ENCODE peak calls at places on chromosomes 6 and 20, in seven cellular contexts. K is epithelial cell of esophagus, L is CD14-positive monocyte, A is MM.1S, C is choroid plexus epithelial cell, R is gastrocnemius medialis, S is endothelial cell. Z is an unnamed sample.

GRCh38 chr6:168152306-168152963 is 73.4 kb upstream of the FRMD1 start:
- DNase-seq in K (no peak), L (no peak), A (no peak), C (no peak), R (no peak), S (no peak), Z (no peak)

GRCh38 chr6:163341671-163342070 is 72.8 kb upstream of the QKI start:
- DNase-seq in K (no peak), L (no peak), A (no peak), C (no peak), R (no peak), S (no peak), Z (no peak)

GRCh38 chr6:155301867-155302266 is 12.4 kb downstream of the TFB1M start:
- DNase-seq in K (no peak), L (no peak), A (no peak), C (peak; percentile 86), R (no peak), S (no peak), Z (no peak)

GRCh38 chr6:116314218-116314617 is 34.5 kb upstream of the TSPYL1 start:
- DNase-seq in K (no peak), L (no peak), A (no peak), C (peak; percentile 13), R (no peak), S (no peak), Z (no peak)

GRCh38 chr20:22757424-22758189 is 173.2 kb upstream of the FOXA2 start:
- DNase-seq in K (no peak), L (no peak), A (no peak), C (no peak), R (no peak), S (no peak), Z (no peak)

GRCh38 chr20:46021361-46022359 is 7.4 kb upstream of the SLC12A5 start:
- DNase-seq in K (peak; percentile 37), L (no peak), A (peak; percentile 45), C (no peak), R (no peak), S (peak; percentile 99), Z (peak; percentile 46)

GRCh38 chr6:145891126-145891525 is 73.0 kb downstream of the SHPRH start:
- DNase-seq in K (peak; percentile 8), L (no peak), A (no peak), C (peak; percentile 94), R (no peak), S (no peak), Z (no peak)

GRCh38 chr6:169384291-169384690 is 130.6 kb upstream of the THBS2 start:
- DNase-seq in K (no peak), L (no peak), A (no peak), C (no peak), R (no peak), S (no peak), Z (no peak)

GRCh38 chr6:134230940-134231339 is 87.0 kb downstream of the SGK1 start:
- DNase-seq in K (no peak), L (no peak), A (no peak), C (peak; percentile 33), R (no peak), S (no peak), Z (no peak)

GRCh38 chr6:135962731-135963130 is 111.2 kb downstream of the PDE7B start:
- DNase-seq in K (no peak), L (no peak), A (no peak), C (peak; percentile 93), R (no peak), S (no peak), Z (no peak)

GRCh38 chr20:19901226-19901625 is 115.9 kb upstream of the NAA20 start:
- DNase-seq in K (peak; percentile 67), L (no peak), A (no peak), C (no peak), R (no peak), S (no peak), Z (no peak)

GRCh38 chr20:19907326-19908056 is 109.7 kb upstream of the NAA20 start:
- DNase-seq in K (no peak), L (no peak), A (no peak), C (peak; percentile 27), R (no peak), S (no peak), Z (no peak)

GRCh38 chr20:19908586-19908985 is 108.6 kb upstream of the NAA20 start:
- DNase-seq in K (no peak), L (no peak), A (no peak), C (no peak), R (no peak), S (no peak), Z (no peak)

GRCh38 chr20:19897891-19898290 is 119.3 kb upstream of the NAA20 start:
- DNase-seq in K (peak; percentile 27), L (no peak), A (no peak), C (no peak), R (no peak), S (no peak), Z (no peak)

DNA sequence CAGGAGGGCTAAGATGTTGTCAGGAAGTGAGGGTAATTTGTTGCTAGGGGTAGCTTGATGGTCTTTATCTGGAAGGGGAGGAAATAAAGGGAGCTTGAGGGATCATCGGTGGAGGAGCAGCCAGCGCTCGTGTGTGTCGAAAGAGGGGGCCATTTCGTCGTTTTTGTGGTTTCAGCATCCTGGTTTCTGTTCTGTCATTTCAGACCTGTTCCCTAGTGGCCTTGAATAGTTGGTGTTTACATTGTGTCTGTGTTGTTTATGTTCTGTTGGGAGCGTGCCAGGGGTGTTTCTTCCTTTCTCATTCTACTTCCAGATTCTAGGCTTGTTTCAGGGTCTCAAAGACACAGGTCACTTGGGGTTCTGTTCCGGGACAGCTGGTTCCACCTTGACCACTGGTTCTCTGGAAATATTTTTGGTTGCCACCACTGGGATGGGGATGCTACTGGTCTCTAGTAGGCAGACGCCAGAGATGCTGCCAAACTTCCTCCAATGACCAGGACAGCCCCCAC is 113.9 kb upstream of the NAA20 start:
- DNase-seq in K (peak; percentile 68), L (peak; percentile 77), A (peak; percentile 75), C (peak; percentile 78), R (no peak), S (no peak), Z (peak; percentile 54)
- TF ChIP-seq CTCF in K (peak; percentile 50), L (peak; percentile 40), A (peak; percentile 65), C (peak; percentile 59), R (no peak), S (no peak), Z (peak; percentile 10)

DNA sequence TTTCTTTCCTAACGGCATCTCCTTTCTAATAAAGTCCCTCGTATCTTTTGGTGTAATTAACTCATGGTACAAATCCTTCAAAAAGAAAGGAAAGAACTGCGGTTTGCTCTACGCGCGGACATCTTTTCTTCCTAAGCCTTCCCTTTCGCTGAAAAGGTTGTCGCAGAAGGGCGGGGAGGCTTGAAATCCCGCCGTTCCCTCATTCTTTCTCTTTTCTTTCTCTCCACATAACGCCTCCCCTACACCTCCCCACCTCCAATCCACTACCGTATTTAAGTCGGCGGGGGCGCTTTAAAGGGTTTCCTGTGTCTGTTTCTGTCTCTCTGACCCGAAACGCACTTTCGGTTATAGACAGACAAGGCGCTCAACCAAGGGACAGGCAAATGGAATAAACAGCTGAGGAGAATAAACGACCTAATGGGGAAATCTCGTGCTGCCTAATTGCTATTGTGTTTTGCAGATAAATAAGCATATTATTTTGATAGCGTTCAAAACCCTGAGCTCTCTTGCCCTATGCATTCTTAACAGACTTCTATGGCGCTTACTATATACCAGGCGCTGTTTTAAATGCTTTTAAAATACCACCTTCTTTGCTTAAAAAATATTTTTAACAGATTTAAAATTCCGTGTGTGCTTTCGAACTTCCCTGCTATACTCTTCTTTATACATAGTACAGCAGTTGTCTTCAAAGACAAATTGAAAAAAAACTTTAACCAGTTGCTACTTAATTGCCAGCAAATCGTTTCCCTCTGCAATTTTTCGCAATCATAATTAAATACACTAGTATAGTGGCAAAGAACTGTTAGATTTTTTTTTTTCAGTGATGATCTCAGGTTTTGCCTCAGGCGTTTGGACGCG is 2.5 kb upstream of the HEY2 start:
- DNase-seq in K (peak; percentile 33), L (no peak), A (peak; percentile 94), C (peak; percentile 84), R (peak; percentile 85), S (peak; percentile 40), Z (peak; percentile 71)
- TF ChIP-seq CTCF in K (no peak), L (no peak), A (no peak), C (peak; percentile 23), R (no peak), S (no peak), Z (no peak)

GRCh38 chr6:15247750-15248450 is 2.0 kb downstream of the JARID2 start:
- DNase-seq in K (peak; percentile 51), L (peak; percentile 67), A (peak; percentile 49), C (peak; percentile 73), R (peak; percentile 58), S (peak; percentile 62), Z (peak; percentile 69)
- TF ChIP-seq CTCF in K (no peak), L (peak; percentile 31), A (no peak), C (peak; percentile 1), R (peak; percentile 32), S (peak; percentile 19), Z (no peak)

GRCh38 chr6:121794630-121795029 is 359.2 kb downstream of the GJA1 start:
- DNase-seq in K (peak; percentile 88), L (no peak), A (no peak), C (peak; percentile 94), R (no peak), S (no peak), Z (no peak)

DNA sequence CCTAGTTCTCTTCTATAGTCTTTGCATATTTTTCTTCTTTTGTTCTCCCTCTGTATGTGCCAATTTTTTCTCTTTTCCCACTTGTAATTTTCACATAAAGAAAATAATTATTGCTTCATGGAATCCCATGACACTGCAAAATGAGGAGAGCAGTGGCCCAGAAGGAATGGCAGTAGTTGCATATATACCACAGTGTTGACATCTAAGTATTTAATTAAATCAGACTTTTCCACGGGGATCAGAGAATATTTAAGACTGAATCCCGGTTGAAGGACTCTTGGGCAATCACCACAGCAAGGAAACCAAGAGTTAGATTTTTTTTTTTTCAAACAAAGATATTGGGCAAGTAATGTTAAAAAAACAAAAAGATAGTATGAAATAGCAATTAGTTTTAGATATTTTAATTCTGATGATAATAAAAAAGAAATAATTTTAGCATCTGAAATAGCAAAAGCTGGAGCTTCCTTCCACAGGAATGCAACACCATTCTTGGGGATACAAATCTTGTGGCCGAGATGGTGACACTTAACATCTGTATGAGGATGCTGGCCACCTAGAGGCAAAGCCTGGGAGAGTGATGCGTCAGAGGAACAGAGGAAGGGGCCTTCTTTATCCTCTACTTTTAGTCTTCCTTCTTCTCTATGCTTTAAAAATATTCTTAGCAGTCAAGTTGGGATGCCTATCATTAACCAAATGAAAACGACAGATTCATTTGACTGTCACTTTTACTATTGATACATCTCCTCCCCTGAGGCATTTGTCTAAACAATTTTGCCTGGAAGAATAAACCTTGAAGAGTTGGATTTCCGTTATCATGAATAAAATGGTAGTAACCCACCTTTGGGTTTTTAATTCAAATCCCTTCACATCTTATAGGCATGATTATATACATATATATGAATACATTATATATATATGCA is 356.2 kb downstream of the GJA1 start:
- DNase-seq in K (no peak), L (no peak), A (no peak), C (peak; percentile 46), R (no peak), S (no peak), Z (no peak)
- TF ChIP-seq CTCF in K (peak; percentile 8), L (no peak), A (no peak), C (peak; percentile 33), R (no peak), S (no peak), Z (no peak)

DNA sequence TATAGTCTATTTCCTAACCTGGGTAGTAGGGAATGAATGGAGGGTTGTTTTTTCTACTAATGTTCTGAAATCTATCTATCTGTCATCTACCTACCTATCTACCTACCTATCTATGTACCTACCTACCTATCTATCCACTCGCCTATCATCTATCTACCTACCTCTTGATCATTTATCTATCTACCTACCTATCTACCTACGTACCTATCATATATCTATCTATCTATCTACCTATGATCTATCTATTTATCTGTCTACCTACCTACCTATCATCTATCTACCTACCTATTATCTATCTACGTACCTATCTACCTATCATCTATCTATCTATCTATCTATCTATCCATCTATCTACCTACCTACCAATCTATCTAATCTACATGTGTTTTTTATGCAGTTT is 62.5 kb upstream of the PHACTR1 start:
- DNase-seq in K (no peak), L (no peak), A (no peak), C (no peak), R (no peak), S (no peak), Z (no peak)
- TF ChIP-seq CTCF in K (no peak), L (no peak), A (no peak), C (no peak), R (no peak), S (no peak), Z (no peak)

Z was measured in transverse colon.